ENCODE peak calls at places on chromosomes 3 and 15, in four cellular contexts. U, F, K and D are unnamed samples.

GRCh38 chr3:14772533-14773138 is 46.1 kb upstream of the FGD5 start:
- DNase-seq in U (no peak), F (no peak), K (peak; percentile 2), D (no peak)

GRCh38 chr3:77038928-77039605 is 832 bp upstream of the ROBO2 start:
- DNase-seq in F (peak; percentile 11), K (peak; percentile 32), U (no peak), D (peak; percentile 53)

GRCh38 chr3:108159865-108160264 is 62.4 kb downstream of the IFT57 start:
- DNase-seq in F (peak; percentile 68), U (no peak), K (no peak), D (no peak)

GRCh38 chr15:28043625-28044520 is 55.2 kb downstream of the OCA2 start:
- DNase-seq in K (no peak), F (no peak), U (no peak), D (no peak)

GRCh38 chr3:48715179-48715800 is 1.7 kb downstream of the IP6K2 start:
- DNase-seq in K (no peak), F (peak; percentile 72), U (no peak), D (no peak)

GRCh38 chr3:80017369-80017768 is 249.6 kb upstream of the ROBO1 start:
- DNase-seq in K (no peak), F (no peak), U (no peak), D (no peak)

GRCh38 chr15:54580643-54581042 is 602.4 kb downstream of the UNC13C start:
- DNase-seq in K (no peak), F (no peak), U (no peak), D (no peak)

GRCh38 chr3:133962879-133963278 is 66.8 kb downstream of the SLCO2A1 start:
- DNase-seq in F (no peak), U (no peak), K (no peak), D (no peak)

GRCh38 chr15:90782450-90782849 is 65.3 kb downstream of the BLM start:
- DNase-seq in F (no peak), U (no peak), K (no peak), D (no peak)

GRCh38 chr3:126798521-126798920 is 94.5 kb downstream of the CHCHD6 start:
- DNase-seq in U (no peak), F (no peak), K (no peak), D (no peak)

GRCh38 chr3:51704511-51704950 is 2.3 kb upstream of the GRM2 start:
- DNase-seq in K (no peak), U (no peak), F (no peak), D (no peak)

GRCh38 chr3:137992592-137992991 is 17.4 kb upstream of the CLDN18 start:
- DNase-seq in F (peak; percentile 30), U (no peak), K (no peak), D (no peak)

GRCh38 chr3:8499181-8499611 is 2.4 kb upstream of the LMCD1 start:
- DNase-seq in U (no peak), K (peak; percentile 54), F (peak; percentile 75), D (peak; percentile 95)

GRCh38 chr3:93988283-93988682 is 8.3 kb downstream of the ARL13B start:
- DNase-seq in U (no peak), K (no peak), F (no peak), D (peak; percentile 23)

DNA sequence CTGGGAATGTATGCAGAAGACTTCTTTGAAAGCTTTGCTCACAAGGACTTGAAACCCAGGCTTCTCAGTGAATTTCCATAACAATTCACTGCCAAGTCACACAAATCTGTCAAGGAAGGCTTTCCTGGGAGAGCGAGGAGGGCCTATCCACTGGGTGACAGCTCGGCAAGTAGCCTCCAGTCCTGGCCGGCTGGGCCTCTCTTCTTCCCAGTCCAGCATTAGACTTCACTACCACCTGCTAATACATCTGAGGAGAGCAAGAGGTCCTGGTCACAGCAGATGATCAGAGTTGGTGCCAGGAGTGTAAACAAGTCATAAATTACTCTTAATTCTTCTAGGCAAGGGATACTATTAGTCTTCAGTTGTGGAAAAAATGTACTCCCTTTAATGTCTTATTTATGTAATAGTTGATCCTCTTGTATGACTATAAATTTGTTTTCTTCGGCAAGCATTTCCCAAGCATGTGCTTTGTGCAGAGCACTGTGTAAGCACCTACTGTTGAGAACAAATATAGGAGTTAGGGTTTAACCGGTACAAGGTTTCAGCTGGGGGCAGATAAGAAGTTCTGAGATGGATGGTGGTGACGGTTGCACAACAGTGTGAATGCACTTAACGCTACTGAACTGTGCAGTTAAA is 162.9 kb downstream of the VGLL4 start:
- DNase-seq in F (no peak), U (no peak), K (no peak), D (no peak)
- H3K27ac ChIP-seq in F (no peak overlapping the region), U (no peak overlapping the region), K (no peak overlapping the region), D (no peak overlapping the region)

GRCh38 chr15:93228546-93228945 is 139.5 kb upstream of the RGMA start:
- DNase-seq in U (no peak), K (no peak), F (no peak), D (no peak)
- H3K27me3 ChIP-seq in U (peaks cover 7% of the 10 kb centered on the region), K (no peaks in the 10 kb centered on the region), F (no peaks in the 10 kb centered on the region), D (no peaks in the 10 kb centered on the region)

GRCh38 chr3:170353485-170353884 is 4.0 kb upstream of the SKIL start:
- DNase-seq in F (no peak), U (no peak), K (no peak), D (no peak)

GRCh38 chr3:170346481-170347125 is 10.9 kb upstream of the SKIL start:
- DNase-seq in K (no peak), F (peak; percentile 60), U (no peak), D (no peak)

GRCh38 chr3:170352936-170353335 is 4.6 kb upstream of the SKIL start:
- DNase-seq in K (no peak), F (no peak), U (no peak), D (no peak)

GRCh38 chr3:170355738-170356595 is 1.5 kb upstream of the SKIL start:
- DNase-seq in U (peak; percentile 4), K (peak; percentile 30), F (peak; percentile 57), D (peak; percentile 65)

GRCh38 chr3:170350515-170351413 is 6.8 kb upstream of the SKIL start:
- DNase-seq in F (no peak), K (no peak), U (no peak), D (no peak)
- H3K4me3 ChIP-seq in F (no peak overlapping the region), K (no peak overlapping the region), U (no peak overlapping the region), D (no peak overlapping the region)

GRCh38 chr3:66454464-66454859 is 46.4 kb downstream of the LRIG1 start:
- DNase-seq in U (no peak), F (no peak), K (no peak), D (no peak)
- H3K27ac ChIP-seq in U (no peak overlapping the region), F (no peak overlapping the region), K (peak overlapping the region; percentile 68), D (no peak overlapping the region)

GRCh38 chr3:62372621-62373041 is 719 bp downstream of the FEZF2 start:
- DNase-seq in F (no peak), K (no peak), U (no peak), D (no peak)
- H3K27me3 ChIP-seq in F (peaks cover 94% of the 10 kb centered on the region), K (no peaks in the 10 kb centered on the region), U (peaks cover 17% of the 10 kb centered on the region), D (no peaks in the 10 kb centered on the region)

DNA sequence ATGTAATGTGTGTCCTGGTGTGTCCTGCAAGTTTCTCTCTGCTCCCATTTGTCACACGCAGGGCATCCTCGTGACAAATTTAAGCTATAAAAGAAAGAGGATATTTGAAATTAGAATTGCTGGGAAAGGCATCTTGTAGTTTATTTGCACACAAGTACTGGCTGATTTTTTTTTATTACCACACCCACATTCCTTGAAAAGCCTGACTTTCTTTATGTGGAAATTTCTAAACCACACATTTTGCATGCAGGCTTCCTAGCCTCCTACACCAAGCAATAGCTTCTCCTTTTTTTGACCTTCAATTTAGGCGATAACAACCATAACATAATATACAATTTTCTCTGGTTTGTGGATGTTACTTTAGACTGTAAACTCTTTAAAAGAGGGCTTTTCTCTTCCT is 126.1 kb downstream of the SERPINI1 start:
- DNase-seq in U (no peak), F (no peak), K (no peak), D (no peak)
- H3K4me3 ChIP-seq in U (no peak overlapping the region), F (no peak overlapping the region), K (no peak overlapping the region), D (no peak overlapping the region)